ENCODE peak calls at places on chromosome X, in five cellular contexts. G is sigmoid colon, B is tibial nerve, K is transverse colon, H is uterus. I is an unnamed sample.

GRCh38 chrX:48945517-48946348 is 11.7 kb downstream of the OTUD5 start:
- DNase-seq in B (no peak), K (peak; percentile 64), G (no peak), H (peak; percentile 35), I (peak; percentile 42)

GRCh38 chrX:53093177-53093655 is 726 bp upstream of the KANTR start:
- DNase-seq in H (peak; percentile 79), G (peak; percentile 93), B (peak; percentile 77), K (peak; percentile 87), I (peak; percentile 80)

GRCh38 chrX:9788908-9789307 is 2.7 kb downstream of the SHROOM2 start:
- DNase-seq in H (no peak), G (no peak), B (no peak), K (no peak), I (peak; percentile 49)

GRCh38 chrX:13167444-13168207 is 123.2 kb upstream of the FAM9C start:
- DNase-seq in G (no peak), H (no peak), B (peak; percentile 37), K (no peak), I (no peak)

GRCh38 chrX:40735318-40736169 is at the start of gene MED14:
- DNase-seq in H (peak; percentile 88), B (peak; percentile 71), G (peak; percentile 92), K (peak; percentile 93), I (peak; percentile 89)

GRCh38 chrX:155645180-155645579 is 32.4 kb upstream of the TMLHE start:
- DNase-seq in K (no peak), H (no peak), B (no peak), G (no peak), I (no peak)

GRCh38 chrX:17876135-17876534 is 15.0 kb upstream of the RAI2 start:
- DNase-seq in B (no peak), K (no peak), H (no peak), G (no peak), I (no peak)

GRCh38 chrX:112247714-112248113 is 165.1 kb upstream of the TRPC5 start:
- DNase-seq in B (no peak), G (no peak), H (no peak), K (no peak), I (peak; percentile 1)

GRCh38 chrX:40006025-40007017 is 91.4 kb downstream of the BCOR start:
- DNase-seq in H (peak; percentile 64), G (no peak), B (no peak), K (peak; percentile 71), I (peak; percentile 74)

GRCh38 chrX:141278306-141278705 is 36.0 kb upstream of the SPANXC start:
- DNase-seq in B (no peak), K (no peak), H (no peak), G (no peak), I (peak; percentile 7)

GRCh38 chrX:3435057-3435456 is 88.6 kb upstream of the MXRA5 start:
- DNase-seq in G (no peak), B (no peak), H (no peak), K (no peak), I (no peak)

GRCh38 chrX:136386173-136386572 is 85.4 kb downstream of the ADGRG4 start:
- DNase-seq in G (no peak), K (no peak), H (no peak), B (no peak), I (no peak)

GRCh38 chrX:7120578-7121219 is 26.8 kb upstream of the STS start:
- DNase-seq in H (no peak), G (no peak), B (no peak), K (peak; percentile 54), I (no peak)

GRCh38 chrX:111719426-111720210 is 38.6 kb downstream of the ALG13 start:
- DNase-seq in H (no peak), G (no peak), B (no peak), K (no peak), I (no peak)

GRCh38 chrX:97524340-97524739 is 640.6 kb downstream of the RPA4 start:
- DNase-seq in H (no peak), K (no peak), G (no peak), B (no peak), I (no peak)

GRCh38 chrX:138847930-138848329 is 136.4 kb upstream of the FGF13 start:
- DNase-seq in G (no peak), K (no peak), B (peak; percentile 4), H (no peak), I (no peak)

GRCh38 chrX:19687395-19687794 is 172.1 kb upstream of the MAP3K15 start:
- DNase-seq in K (no peak), G (no peak), B (no peak), H (no peak), I (no peak)

GRCh38 chrX:10529344-10529743 is 91.0 kb downstream of the MID1 start:
- DNase-seq in K (no peak), G (no peak), B (no peak), H (no peak), I (no peak)

GRCh38 chrX:119340606-119341205 is 58.4 kb upstream of the SLC25A43 start:
- DNase-seq in H (no peak), G (no peak), B (no peak), K (no peak), I (no peak)

GRCh38 chrX:40423299-40423698 is 157.5 kb upstream of the ATP6AP2 start:
- DNase-seq in G (no peak), K (no peak), H (no peak), B (no peak), I (peak; percentile 11)

GRCh38 chrX:10174810-10175209 is 18.0 kb downstream of the CLCN4 start:
- DNase-seq in K (no peak), G (no peak), B (no peak), H (no peak), I (no peak)

GRCh38 chrX:154437398-154437752 is 421 bp downstream of the GDI1 start:
- DNase-seq in H (no peak), G (no peak), K (no peak), B (no peak), I (no peak)

GRCh38 chrX:2710496-2710895 is 19.4 kb downstream of the CD99 start:
- DNase-seq in G (peak; percentile 6), H (no peak), K (no peak), B (no peak), I (no peak)

GRCh38 chrX:154987940-154988339 is 34.6 kb downstream of the F8 start:
- DNase-seq in B (no peak), H (no peak), G (no peak), K (no peak), I (no peak)

GRCh38 chrX:134622813-134623185 is 35.5 kb downstream of the PLAC1 start:
- DNase-seq in H (no peak), K (no peak), B (no peak), G (no peak), I (no peak)

GRCh38 chrX:107729558-107730297 is 45.9 kb downstream of the TSC22D3 start:
- DNase-seq in G (no peak), B (no peak), H (peak; percentile 63), K (no peak), I (peak; percentile 88)

GRCh38 chrX:2192584-2193272 is 308.0 kb downstream of the DHRSX start:
- DNase-seq in B (no peak), G (no peak), H (no peak), K (no peak), I (no peak)

GRCh38 chrX:121052122-121052521 is 4.7 kb downstream of the GLUD2 start:
- DNase-seq in B (no peak), G (no peak), H (no peak), K (no peak), I (no peak)

GRCh38 chrX:49269010-49269767 is 404 bp upstream of the PPP1R3F start:
- DNase-seq in H (peak; percentile 95), G (peak; percentile 99), K (peak; percentile 96), B (peak; percentile 94), I (peak; percentile 97)

DNA sequence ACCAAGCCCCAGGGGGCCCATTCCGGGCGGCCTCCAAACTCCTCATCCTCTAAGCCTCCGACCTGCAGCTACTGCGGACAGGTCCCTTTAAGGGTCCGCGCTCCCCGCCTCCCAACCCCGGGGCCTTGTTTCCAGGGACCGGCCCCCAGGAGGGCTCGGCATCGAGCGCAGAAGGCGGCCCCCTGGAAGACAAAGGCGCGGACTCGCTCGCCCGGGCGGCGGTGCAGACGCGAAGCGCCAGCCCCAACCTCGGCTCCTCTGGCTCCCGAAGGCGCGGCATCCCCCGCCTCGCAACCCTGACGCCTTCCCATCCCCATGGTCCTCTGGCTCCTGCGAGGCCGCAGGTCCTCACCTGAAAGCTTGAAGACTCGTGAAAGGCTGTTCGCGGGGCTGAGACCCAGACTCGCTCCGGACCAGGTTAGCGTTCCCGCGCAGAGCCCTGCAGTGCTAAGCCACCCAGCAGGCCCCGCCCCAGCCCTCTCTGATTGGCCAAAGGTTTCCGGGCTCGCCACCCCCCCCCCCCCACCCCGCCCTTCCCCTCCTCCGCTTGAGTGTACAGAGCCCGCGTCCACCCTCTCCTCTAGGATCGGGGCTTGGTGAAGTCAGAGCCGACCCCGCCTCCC is at the start of gene TMSB15A:
- DNase-seq in K (peak; percentile 53), H (peak; percentile 72), G (peak; percentile 79), B (peak; percentile 55), I (peak; percentile 73)
- H3K4me3 ChIP-seq in K (no peak within 1 kb of the TSS), H (peak within 1 kb of the TSS; percentile 32), G (peak within 1 kb of the TSS; percentile 41), B (peak within 1 kb of the TSS; percentile 43), I (no peak within 1 kb of the TSS)

GRCh38 chrX:87728024-87728423 is 210.4 kb downstream of the KLHL4 start:
- DNase-seq in G (no peak), K (no peak), H (no peak), B (no peak), I (no peak)
- TF ChIP-seq POLR2A in G (no peak), K (no peak), H (no peak), B (no peak), I (no peak)

GRCh38 chrX:15336023-15336413 is 695 bp upstream of the PIGA start:
- DNase-seq in B (peak; percentile 7), G (no peak), H (no peak), K (peak; percentile 16), I (peak; percentile 42)
- H3K27ac ChIP-seq in B (peak overlapping the region; percentile 95), G (peak overlapping the region; percentile 57), H (no peak overlapping the region), K (peak overlapping the region; percentile 93), I (peak overlapping the region; percentile 55)

GRCh38 chrX:23764585-23764984 is 18.4 kb upstream of the SAT1 start:
- DNase-seq in G (no peak), B (no peak), K (no peak), H (no peak), I (no peak)
- H3K4me3 ChIP-seq in G (no peak overlapping the region), B (no peak overlapping the region), K (no peak overlapping the region), H (no peak overlapping the region), I (no peak overlapping the region)

DNA sequence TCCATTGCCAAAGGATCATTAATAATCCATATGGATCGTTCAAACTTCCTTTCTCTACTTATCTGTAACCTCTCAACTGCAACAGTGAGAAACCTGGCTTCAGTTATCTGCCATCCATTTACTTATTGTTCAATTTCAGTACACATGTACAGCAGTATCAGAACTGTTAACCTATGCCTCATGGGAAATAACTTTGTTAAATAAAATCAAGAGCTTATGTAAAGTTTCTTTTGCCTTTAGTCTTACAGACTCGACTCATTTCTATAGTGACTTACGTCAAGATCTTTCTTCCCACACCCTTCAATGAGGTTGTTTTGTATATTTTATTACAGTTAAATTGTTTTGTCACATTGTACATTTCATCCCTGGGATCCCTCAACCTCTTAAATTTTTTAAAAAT is 11.4 kb downstream of the UBQLN2 start:
- DNase-seq in K (no peak), G (no peak), H (no peak), B (no peak), I (no peak)
- TF ChIP-seq POLR2A in K (no peak), G (no peak), H (no peak), B (no peak), I (no peak)

I was measured in thyroid gland.